ENCODE peak calls at places on chromosomes 7 and 10, in seven cellular contexts. One of them, this sample, is unnamed.

GRCh38 chr7:77426052-77426404 is 9.9 kb upstream of the GSAP start:
- DNase-seq in fibroblast of lung: peak; percentile 43
- DNase-seq in A549: no peak
- DNase-seq in IMR-90: no peak
- DNase-seq in foreskin keratinocyte: no peak
- DNase-seq in heart right ventricle: no peak
- DNase-seq in ascending aorta: no peak
- DNase-seq in this sample: no peak

GRCh38 chr10:114471906-114472873 is 67.9 kb upstream of the AFAP1L2 start:
- DNase-seq in fibroblast of lung: no peak
- DNase-seq in A549: no peak
- DNase-seq in IMR-90: no peak
- DNase-seq in foreskin keratinocyte: no peak
- DNase-seq in heart right ventricle: no peak
- DNase-seq in ascending aorta: no peak
- DNase-seq in this sample: no peak

GRCh38 chr7:131370523-131370968 is 42.9 kb downstream of the MKLN1 start:
- DNase-seq in fibroblast of lung: peak; percentile 41
- DNase-seq in A549: no peak
- DNase-seq in IMR-90: peak; percentile 66
- DNase-seq in foreskin keratinocyte: peak; percentile 16
- DNase-seq in heart right ventricle: no peak
- DNase-seq in ascending aorta: no peak
- DNase-seq in this sample: no peak

GRCh38 chr7:157404845-157405481 is 68.2 kb downstream of the DNAJB6 start:
- DNase-seq in fibroblast of lung: peak; percentile 76
- DNase-seq in A549: peak; percentile 77
- DNase-seq in IMR-90: peak; percentile 94
- DNase-seq in foreskin keratinocyte: peak; percentile 74
- DNase-seq in heart right ventricle: no peak
- DNase-seq in ascending aorta: no peak
- DNase-seq in this sample: peak; percentile 86

GRCh38 chr10:12350167-12350872 is 973 bp downstream of the CAMK1D start:
- DNase-seq in fibroblast of lung: peak; percentile 31
- DNase-seq in A549: peak; percentile 52
- DNase-seq in IMR-90: peak; percentile 45
- DNase-seq in foreskin keratinocyte: peak; percentile 24
- DNase-seq in heart right ventricle: peak; percentile 41
- DNase-seq in ascending aorta: peak; percentile 68
- DNase-seq in this sample: no peak

GRCh38 chr10:124029559-124029958 is 63.8 kb downstream of the CHST15 start:
- DNase-seq in fibroblast of lung: no peak
- DNase-seq in A549: no peak
- DNase-seq in IMR-90: no peak
- DNase-seq in foreskin keratinocyte: no peak
- DNase-seq in heart right ventricle: no peak
- DNase-seq in ascending aorta: no peak
- DNase-seq in this sample: no peak

GRCh38 chr7:55192718-55193117 is 172.4 kb upstream of the LANCL2 start:
- DNase-seq in fibroblast of lung: peak; percentile 82
- DNase-seq in A549: no peak
- DNase-seq in IMR-90: peak; percentile 88
- DNase-seq in foreskin keratinocyte: peak; percentile 53
- DNase-seq in heart right ventricle: no peak
- DNase-seq in ascending aorta: peak; percentile 54
- DNase-seq in this sample: no peak

GRCh38 chr10:89032141-89032814 is 41.7 kb downstream of the FAS start:
- DNase-seq in fibroblast of lung: peak; percentile 69
- DNase-seq in A549: peak; percentile 47
- DNase-seq in IMR-90: peak; percentile 91
- DNase-seq in foreskin keratinocyte: peak; percentile 74
- DNase-seq in heart right ventricle: no peak
- DNase-seq in ascending aorta: no peak
- DNase-seq in this sample: peak; percentile 66

GRCh38 chr7:47669178-47669878 is 87.4 kb upstream of the TNS3 start:
- DNase-seq in fibroblast of lung: peak; percentile 99
- DNase-seq in A549: peak; percentile 61
- DNase-seq in IMR-90: peak; percentile 96
- DNase-seq in foreskin keratinocyte: peak; percentile 46
- DNase-seq in heart right ventricle: peak; percentile 35
- DNase-seq in ascending aorta: peak; percentile 92
- DNase-seq in this sample: no peak

GRCh38 chr7:69598081-69598486 is at the start of gene AUTS2:
- DNase-seq in fibroblast of lung: peak; percentile 85
- DNase-seq in A549: peak; percentile 86
- DNase-seq in IMR-90: peak; percentile 43
- DNase-seq in foreskin keratinocyte: no peak
- DNase-seq in heart right ventricle: peak; percentile 88
- DNase-seq in ascending aorta: peak; percentile 93
- DNase-seq in this sample: no peak

GRCh38 chr7:19408821-19409220 is 263.6 kb upstream of the FERD3L start:
- DNase-seq in fibroblast of lung: no peak
- DNase-seq in A549: no peak
- DNase-seq in IMR-90: no peak
- DNase-seq in foreskin keratinocyte: no peak
- DNase-seq in heart right ventricle: no peak
- DNase-seq in ascending aorta: no peak
- DNase-seq in this sample: no peak

GRCh38 chr7:5773661-5774086 is 7.8 kb downstream of the RNF216 start:
- DNase-seq in fibroblast of lung: peak; percentile 77
- DNase-seq in A549: peak; percentile 55
- DNase-seq in IMR-90: peak; percentile 89
- DNase-seq in foreskin keratinocyte: peak; percentile 84
- DNase-seq in heart right ventricle: no peak
- DNase-seq in ascending aorta: peak; percentile 88
- DNase-seq in this sample: no peak

GRCh38 chr7:95527033-95527775 is 41.5 kb downstream of the ASB4 start:
- DNase-seq in fibroblast of lung: peak; percentile 66
- DNase-seq in A549: peak; percentile 75
- DNase-seq in IMR-90: peak; percentile 44
- DNase-seq in foreskin keratinocyte: no peak
- DNase-seq in heart right ventricle: no peak
- DNase-seq in ascending aorta: peak; percentile 69
- DNase-seq in this sample: no peak

GRCh38 chr7:140551334-140552239 is 72.3 kb upstream of the MKRN1 start:
- DNase-seq in fibroblast of lung: peak; percentile 34
- DNase-seq in A549: no peak
- DNase-seq in IMR-90: no peak
- DNase-seq in foreskin keratinocyte: no peak
- DNase-seq in heart right ventricle: no peak
- DNase-seq in ascending aorta: no peak
- DNase-seq in this sample: no peak

GRCh38 chr7:106070567-106071254 is 41.4 kb downstream of the SYPL1 start:
- DNase-seq in fibroblast of lung: no peak
- DNase-seq in A549: no peak
- DNase-seq in IMR-90: no peak
- DNase-seq in foreskin keratinocyte: no peak
- DNase-seq in heart right ventricle: no peak
- DNase-seq in ascending aorta: no peak
- DNase-seq in this sample: no peak

GRCh38 chr10:100319736-100320135 is 10.3 kb downstream of the PKD2L1 start:
- DNase-seq in fibroblast of lung: no peak
- DNase-seq in A549: no peak
- DNase-seq in IMR-90: no peak
- DNase-seq in foreskin keratinocyte: no peak
- DNase-seq in heart right ventricle: no peak
- DNase-seq in ascending aorta: no peak
- DNase-seq in this sample: no peak

GRCh38 chr7:146129296-146129695 is 12.7 kb downstream of the CNTNAP2 start:
- DNase-seq in fibroblast of lung: no peak
- DNase-seq in A549: no peak
- DNase-seq in IMR-90: no peak
- DNase-seq in foreskin keratinocyte: no peak
- DNase-seq in heart right ventricle: no peak
- DNase-seq in ascending aorta: no peak
- DNase-seq in this sample: no peak

GRCh38 chr10:84329094-84329611 is 764 bp downstream of the CCSER2 start:
- DNase-seq in fibroblast of lung: peak; percentile 51
- DNase-seq in A549: peak; percentile 47
- DNase-seq in IMR-90: peak; percentile 59
- DNase-seq in foreskin keratinocyte: no peak
- DNase-seq in heart right ventricle: peak; percentile 17
- DNase-seq in ascending aorta: no peak
- DNase-seq in this sample: no peak

GRCh38 chr10:47444047-47444446 is 39.9 kb downstream of the ANXA8 start:
- DNase-seq in fibroblast of lung: no peak
- DNase-seq in A549: no peak
- DNase-seq in IMR-90: no peak
- DNase-seq in foreskin keratinocyte: no peak
- DNase-seq in heart right ventricle: no peak
- DNase-seq in ascending aorta: no peak
- DNase-seq in this sample: no peak

GRCh38 chr10:75189266-75190096 is 21.1 kb upstream of the VDAC2 start:
- DNase-seq in fibroblast of lung: no peak
- DNase-seq in A549: no peak
- DNase-seq in IMR-90: no peak
- DNase-seq in foreskin keratinocyte: no peak
- DNase-seq in heart right ventricle: no peak
- DNase-seq in ascending aorta: no peak
- DNase-seq in this sample: no peak

GRCh38 chr10:75197066-75197465 is 13.5 kb upstream of the VDAC2 start:
- DNase-seq in fibroblast of lung: no peak
- DNase-seq in A549: no peak
- DNase-seq in IMR-90: no peak
- DNase-seq in foreskin keratinocyte: no peak
- DNase-seq in heart right ventricle: no peak
- DNase-seq in ascending aorta: no peak
- DNase-seq in this sample: no peak

GRCh38 chr10:75187961-75188426 is 22.6 kb upstream of the VDAC2 start:
- DNase-seq in fibroblast of lung: peak; percentile 79
- DNase-seq in A549: peak; percentile 83
- DNase-seq in IMR-90: peak; percentile 74
- DNase-seq in foreskin keratinocyte: peak; percentile 87
- DNase-seq in heart right ventricle: no peak
- DNase-seq in ascending aorta: no peak
- DNase-seq in this sample: no peak

GRCh38 chr10:75195035-75195763 is 15.4 kb upstream of the VDAC2 start:
- DNase-seq in fibroblast of lung: peak; percentile 90
- DNase-seq in A549: no peak
- DNase-seq in IMR-90: peak; percentile 93
- DNase-seq in foreskin keratinocyte: no peak
- DNase-seq in heart right ventricle: no peak
- DNase-seq in ascending aorta: peak; percentile 22
- DNase-seq in this sample: no peak

DNA sequence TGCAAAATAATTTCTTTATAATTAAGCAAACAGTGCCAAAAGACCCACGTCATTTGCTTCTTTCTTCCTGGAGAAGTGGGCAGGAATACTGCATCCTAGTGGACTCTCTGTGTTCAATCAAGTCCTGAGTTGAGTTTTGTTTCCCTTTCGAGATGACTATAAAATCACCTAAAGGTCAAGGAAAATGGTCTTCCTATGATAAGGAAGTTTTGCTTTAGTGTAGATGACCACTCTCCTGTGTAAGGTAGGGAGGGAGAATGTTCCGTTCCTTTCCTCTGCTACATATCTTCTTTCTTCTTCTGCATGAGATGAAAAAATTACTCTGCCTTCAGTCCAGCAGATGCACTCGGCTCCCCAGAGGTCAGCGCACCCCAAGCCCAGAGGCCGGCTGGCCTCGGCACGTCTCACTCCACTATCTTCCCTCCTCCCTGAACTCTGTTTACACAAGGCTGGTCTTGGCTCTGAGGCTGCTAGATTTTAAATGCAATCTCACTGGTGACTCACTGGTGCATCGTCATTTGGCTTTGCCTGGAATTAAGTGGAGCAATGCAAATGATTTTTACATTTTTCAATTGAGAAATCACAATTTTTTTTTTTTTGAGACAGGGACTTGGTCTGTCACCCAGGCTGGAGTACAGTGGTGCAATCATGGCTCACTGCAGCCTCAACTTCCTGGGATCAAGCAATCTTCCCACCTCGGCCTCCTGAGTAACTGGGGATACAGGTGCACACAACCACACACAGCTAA is 18.6 kb upstream of the VDAC2 start:
- DNase-seq in fibroblast of lung: peak; percentile 98
- DNase-seq in A549: peak; percentile 97
- DNase-seq in IMR-90: peak; percentile 97
- DNase-seq in foreskin keratinocyte: peak; percentile 59
- DNase-seq in heart right ventricle: peak; percentile 53
- DNase-seq in ascending aorta: peak; percentile 85
- DNase-seq in this sample: no peak
- TF ChIP-seq CTCF in fibroblast of lung: peak; percentile 30
- TF ChIP-seq CTCF in A549: peak; percentile 42
- TF ChIP-seq CTCF in IMR-90: peak; percentile 15
- TF ChIP-seq CTCF in foreskin keratinocyte: peak; percentile 4
- TF ChIP-seq CTCF in heart right ventricle: no peak
- TF ChIP-seq CTCF in ascending aorta: no peak
- TF ChIP-seq CTCF in this sample: no peak

GRCh38 chr10:78508955-78509354 is 475.3 kb downstream of the RPS24 start:
- DNase-seq in fibroblast of lung: no peak
- DNase-seq in A549: no peak
- DNase-seq in IMR-90: no peak
- DNase-seq in foreskin keratinocyte: no peak
- DNase-seq in heart right ventricle: no peak
- DNase-seq in ascending aorta: no peak
- DNase-seq in this sample: no peak
- H3K27ac ChIP-seq in fibroblast of lung: no peak overlapping the region
- H3K27ac ChIP-seq in A549: no peak overlapping the region
- H3K27ac ChIP-seq in IMR-90: no peak overlapping the region
- H3K27ac ChIP-seq in foreskin keratinocyte: no peak overlapping the region
- H3K27ac ChIP-seq in heart right ventricle: no peak overlapping the region
- H3K27ac ChIP-seq in ascending aorta: no peak overlapping the region
- H3K27ac ChIP-seq in this sample: no peak overlapping the region

GRCh38 chr10:53786236-53786635 is 1013.7 kb upstream of the MBL2 start:
- DNase-seq in fibroblast of lung: no peak
- DNase-seq in A549: peak; percentile 12
- DNase-seq in IMR-90: no peak
- DNase-seq in foreskin keratinocyte: no peak
- DNase-seq in heart right ventricle: no peak
- DNase-seq in ascending aorta: no peak
- DNase-seq in this sample: no peak
- TF ChIP-seq CTCF in fibroblast of lung: no peak
- TF ChIP-seq CTCF in A549: no peak
- TF ChIP-seq CTCF in IMR-90: no peak
- TF ChIP-seq CTCF in foreskin keratinocyte: peak; percentile 38
- TF ChIP-seq CTCF in heart right ventricle: no peak
- TF ChIP-seq CTCF in ascending aorta: no peak
- TF ChIP-seq CTCF in this sample: peak; percentile 41

GRCh38 chr7:33905389-33906032 is at the start of gene BMPER:
- DNase-seq in fibroblast of lung: no peak
- DNase-seq in A549: peak; percentile 47
- DNase-seq in IMR-90: peak; percentile 19
- DNase-seq in foreskin keratinocyte: no peak
- DNase-seq in heart right ventricle: peak; percentile 28
- DNase-seq in ascending aorta: no peak
- DNase-seq in this sample: peak; percentile 62

GRCh38 chr7:33901847-33902246 is 3.5 kb upstream of the BMPER start:
- DNase-seq in fibroblast of lung: no peak
- DNase-seq in A549: no peak
- DNase-seq in IMR-90: no peak
- DNase-seq in foreskin keratinocyte: no peak
- DNase-seq in heart right ventricle: no peak
- DNase-seq in ascending aorta: no peak
- DNase-seq in this sample: no peak

GRCh38 chr7:33906697-33907096 is 1.4 kb downstream of the BMPER start:
- DNase-seq in fibroblast of lung: no peak
- DNase-seq in A549: no peak
- DNase-seq in IMR-90: no peak
- DNase-seq in foreskin keratinocyte: no peak
- DNase-seq in heart right ventricle: no peak
- DNase-seq in ascending aorta: no peak
- DNase-seq in this sample: no peak

GRCh38 chr7:33904680-33905388 is 505 bp upstream of the BMPER start:
- DNase-seq in fibroblast of lung: peak; percentile 44
- DNase-seq in A549: peak; percentile 46
- DNase-seq in IMR-90: peak; percentile 59
- DNase-seq in foreskin keratinocyte: no peak
- DNase-seq in heart right ventricle: peak; percentile 45
- DNase-seq in ascending aorta: no peak
- DNase-seq in this sample: peak; percentile 56

GRCh38 chr7:33903770-33904679 is 1.3 kb upstream of the BMPER start:
- DNase-seq in fibroblast of lung: peak; percentile 42
- DNase-seq in A549: peak; percentile 54
- DNase-seq in IMR-90: peak; percentile 45
- DNase-seq in foreskin keratinocyte: no peak
- DNase-seq in heart right ventricle: peak; percentile 40
- DNase-seq in ascending aorta: peak; percentile 68
- DNase-seq in this sample: no peak
- H3K27ac ChIP-seq in fibroblast of lung: peak overlapping the region; percentile 88
- H3K27ac ChIP-seq in A549: peak overlapping the region; percentile 95
- H3K27ac ChIP-seq in IMR-90: peak overlapping the region; percentile 74
- H3K27ac ChIP-seq in foreskin keratinocyte: no peak overlapping the region
- H3K27ac ChIP-seq in heart right ventricle: no peak overlapping the region
- H3K27ac ChIP-seq in ascending aorta: no peak overlapping the region
- H3K27ac ChIP-seq in this sample: no peak overlapping the region

This sample was measured in RWPE2.